ENCODE peak calls at places on chromosome 18, in five cellular contexts. F is HepG2, G is GM12891, E is GM12878, W is K562. Q is an unnamed sample.

GRCh38 chr18:43931439-43931838 is 654.1 kb upstream of the SYT4 start:
- DNase-seq in F (no peak), G (no peak), E (no peak), W (no peak), Q (no peak)

GRCh38 chr18:9619545-9619944 is 5.2 kb upstream of the PPP4R1 start:
- DNase-seq in F (no peak), G (no peak), E (no peak), W (no peak), Q (no peak)

GRCh38 chr18:72674710-72675109 is 130.6 kb upstream of the CBLN2 start:
- DNase-seq in F (no peak), G (no peak), E (peak), W (no peak), Q (peak)

GRCh38 chr18:22093731-22094374 is 75.5 kb upstream of the GATA6 start:
- DNase-seq in F (no peak), G (no peak), E (no peak), W (peak), Q (no peak)

GRCh38 chr18:30457156-30457555 is 585.4 kb downstream of the DSC3 start:
- DNase-seq in F (no peak), G (no peak), E (no peak), W (no peak), Q (no peak)

GRCh38 chr18:12271376-12272235 is 17.4 kb downstream of the CIDEA start:
- DNase-seq in F (peak), G (peak), E (peak), W (peak), Q (peak)

GRCh38 chr18:71707400-71707799 is 836.7 kb downstream of the CBLN2 start:
- DNase-seq in F (no peak), G (no peak), E (no peak), W (no peak), Q (no peak)

GRCh38 chr18:31819106-31819924 is 58.6 kb upstream of the SLC25A52 start:
- DNase-seq in F (peak), G (no peak), E (no peak), W (peak), Q (no peak)

GRCh38 chr18:57961876-57962505 is 82.0 kb upstream of the NEDD4L start:
- DNase-seq in F (no peak), G (no peak), E (no peak), W (no peak), Q (no peak)

GRCh38 chr18:50631831-50632285 is 72.0 kb downstream of the MAPK4 start:
- DNase-seq in F (no peak), G (no peak), E (no peak), W (no peak), Q (no peak)

GRCh38 chr18:76246579-76246978 is 248.5 kb downstream of the ZNF516 start:
- DNase-seq in F (no peak), G (no peak), E (no peak), W (no peak), Q (no peak)

GRCh38 chr18:31679133-31679731 is 5.1 kb downstream of the B4GALT6 start:
- DNase-seq in F (no peak), G (no peak), E (no peak), W (no peak), Q (no peak)

GRCh38 chr18:45626330-45627203 is 11.3 kb downstream of the SLC14A2 start:
- DNase-seq in F (no peak), G (no peak), E (no peak), W (no peak), Q (no peak)

GRCh38 chr18:30886998-30887397 is 155.5 kb downstream of the DSC3 start:
- DNase-seq in F (no peak), G (no peak), E (no peak), W (no peak), Q (no peak)

GRCh38 chr18:29874519-29875098 is 1167.9 kb downstream of the DSC3 start:
- DNase-seq in F (peak), G (no peak), E (no peak), W (peak), Q (no peak)

GRCh38 chr18:44047585-44047984 is 633.1 kb upstream of the SETBP1 start:
- DNase-seq in F (no peak), G (no peak), E (no peak), W (no peak), Q (no peak)

GRCh38 chr18:22879279-22879678 is 53.8 kb upstream of the RBBP8 start:
- DNase-seq in F (no peak), G (no peak), E (no peak), W (no peak), Q (no peak)

GRCh38 chr18:60082790-60083189 is 183.0 kb downstream of the PMAIP1 start:
- DNase-seq in F (no peak), G (no peak), E (no peak), W (no peak), Q (no peak)

GRCh38 chr18:10840768-10841167 is 308.6 kb downstream of the PIEZO2 start:
- DNase-seq in F (no peak), G (no peak), E (no peak), W (no peak), Q (no peak)

GRCh38 chr18:906416-907170 is 1.9 kb downstream of the ADCYAP1 start:
- DNase-seq in F (no peak), G (no peak), E (no peak), W (no peak), Q (no peak)

GRCh38 chr18:79923896-79924585 is 27.4 kb downstream of the SLC66A2 start:
- DNase-seq in F (no peak), G (no peak), E (no peak), W (no peak), Q (no peak)

GRCh38 chr18:45050712-45051639 is 370.3 kb downstream of the SETBP1 start:
- DNase-seq in F (no peak), G (no peak), E (no peak), W (no peak), Q (no peak)

GRCh38 chr18:67232991-67233390 is 283.5 kb downstream of the DSEL start:
- DNase-seq in F (no peak), G (no peak), E (no peak), W (no peak), Q (no peak)

GRCh38 chr18:45728341-45729010 is 4.5 kb downstream of the SLC14A1 start:
- DNase-seq in F (no peak), G (no peak), E (no peak), W (no peak), Q (no peak)

GRCh38 chr18:52275817-52276216 is 64.2 kb upstream of the DCC start:
- DNase-seq in F (no peak), G (no peak), E (no peak), W (no peak), Q (no peak)

GRCh38 chr18:25033747-25034471 is 318.1 kb downstream of the ZNF521 start:
- DNase-seq in F (no peak), G (no peak), E (no peak), W (no peak), Q (no peak)

GRCh38 chr18:32879497-32879896 is 106.7 kb upstream of the KLHL14 start:
- DNase-seq in F (peak), G (no peak), E (no peak), W (no peak), Q (no peak)

GRCh38 chr18:32455346-32455745 is 15.3 kb downstream of the GAREM1 start:
- DNase-seq in F (no peak), G (no peak), E (no peak), W (no peak), Q (no peak)

GRCh38 chr18:27608174-27608573 is 423.1 kb upstream of the CHST9 start:
- DNase-seq in F (no peak), G (no peak), E (no peak), W (no peak), Q (no peak)

GRCh38 chr18:58161659-58162058 is 117.6 kb downstream of the NEDD4L start:
- DNase-seq in F (no peak), G (no peak), E (no peak), W (peak), Q (no peak)

GRCh38 chr18:13716916-13717315 is 9.4 kb downstream of the FAM210A start:
- DNase-seq in F (no peak), G (no peak), E (no peak), W (no peak), Q (no peak)

GRCh38 chr18:57445488-57446319 is 10.5 kb downstream of the ONECUT2 start:
- DNase-seq in F (peak), G (no peak), E (no peak), W (no peak), Q (no peak)

GRCh38 chr18:55396267-55396905 is 191.6 kb downstream of the TCF4 start:
- DNase-seq in F (no peak), G (no peak), E (no peak), W (no peak), Q (no peak)

GRCh38 chr18:57813245-57813644 is 10.1 kb upstream of the ATP8B1 start:
- DNase-seq in F (peak), G (no peak), E (no peak), W (no peak), Q (no peak)

GRCh38 chr18:41870191-41870590 is 84.8 kb upstream of the PIK3C3 start:
- DNase-seq in F (no peak), G (no peak), E (no peak), W (no peak), Q (no peak)

GRCh38 chr18:9787126-9787525 is 79.0 kb downstream of the RAB31 start:
- DNase-seq in F (no peak), G (no peak), E (no peak), W (no peak), Q (no peak)

GRCh38 chr18:57853864-57854263 is 50.7 kb upstream of the ATP8B1 start:
- DNase-seq in F (no peak), G (no peak), E (no peak), W (no peak), Q (no peak)

GRCh38 chr18:8073167-8073566 is 506.1 kb downstream of the PTPRM start:
- DNase-seq in F (no peak), G (no peak), E (no peak), W (no peak), Q (no peak)
- TF ChIP-seq TAF1 in F (no peak), G (no peak), E (no peak), W (no peak), Q (no peak)

GRCh38 chr18:3209859-3210569 is 9.8 kb downstream of the MYOM1 start:
- DNase-seq in F (no peak), G (no peak), E (peak), W (no peak), Q (no peak)
- TF ChIP-seq TAF1 in F (no peak), G (no peak), E (no peak), W (no peak), Q (no peak)

GRCh38 chr18:7646174-7646886 is 79.2 kb downstream of the PTPRM start:
- DNase-seq in F (peak), G (no peak), E (no peak), W (no peak), Q (no peak)
- TF ChIP-seq TAF1 in F (no peak), G (no peak), E (no peak), W (no peak), Q (no peak)

GRCh38 chr18:77711096-77711495 is 461.4 kb downstream of the GALR1 start:
- DNase-seq in F (no peak), G (no peak), E (no peak), W (no peak), Q (no peak)
- TF ChIP-seq TAF1 in F (no peak), G (no peak), E (no peak), W (no peak), Q (no peak)

DNA sequence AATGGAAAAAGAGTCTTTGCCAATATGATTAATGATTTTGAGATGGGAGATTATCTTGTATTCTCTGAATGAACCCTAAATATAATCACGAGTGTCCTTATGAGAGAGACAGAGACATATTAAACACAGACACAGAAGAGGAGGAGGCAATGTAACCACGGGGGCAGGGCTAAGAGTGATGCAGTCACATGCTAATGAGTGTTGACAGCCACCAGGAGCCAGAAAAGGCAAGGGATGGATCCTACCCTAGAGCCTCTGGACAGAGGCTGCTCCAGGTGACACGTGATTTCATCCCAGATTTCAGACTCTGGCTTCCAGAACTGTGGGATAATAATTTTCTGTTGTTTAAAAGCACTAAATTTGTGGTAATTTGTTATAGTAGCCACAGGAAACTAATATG is 679.5 kb downstream of the MBD2 start:
- DNase-seq in F (no peak), G (no peak), E (no peak), W (no peak), Q (no peak)
- TF ChIP-seq TAF1 in F (no peak), G (no peak), E (no peak), W (no peak), Q (no peak)

GRCh38 chr18:48898521-48898920 is 52.2 kb downstream of the SMAD7 start:
- DNase-seq in F (no peak), G (no peak), E (no peak), W (no peak), Q (no peak)

GRCh38 chr18:48894799-48895346 is 55.9 kb downstream of the SMAD7 start:
- DNase-seq in F (no peak), G (no peak), E (no peak), W (no peak), Q (no peak)

GRCh38 chr18:48896326-48896874 is 54.4 kb downstream of the SMAD7 start:
- DNase-seq in F (no peak), G (no peak), E (no peak), W (no peak), Q (no peak)

GRCh38 chr18:48897531-48897930 is 53.2 kb downstream of the SMAD7 start:
- DNase-seq in F (no peak), G (no peak), E (no peak), W (no peak), Q (no peak)

GRCh38 chr18:48896875-48897511 is 53.8 kb downstream of the SMAD7 start:
- DNase-seq in F (peak), G (peak), E (peak), W (peak), Q (no peak)
- TF ChIP-seq TAF1 in F (peak), G (no peak), E (no peak), W (no peak), Q (no peak)

DNA sequence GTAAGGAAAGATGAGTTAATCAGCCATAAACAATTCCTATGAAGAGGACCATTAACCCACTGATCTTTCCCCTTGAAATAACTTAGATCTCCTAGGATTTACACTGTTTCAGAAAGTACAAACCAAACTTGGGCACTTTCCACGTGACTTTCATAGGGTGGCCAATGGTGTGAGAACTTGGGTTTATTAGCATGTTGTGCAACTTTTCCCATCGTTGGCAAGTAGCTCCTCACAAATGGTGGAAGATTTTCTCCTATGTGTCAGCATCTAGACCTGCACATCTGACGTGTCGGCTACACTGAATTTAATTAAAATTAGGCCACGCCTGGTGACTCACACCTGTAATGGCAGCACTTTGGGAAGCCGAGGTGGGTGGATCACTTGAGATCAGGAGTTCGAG is 116.3 kb downstream of the GALNT1 start:
- DNase-seq in F (no peak), G (no peak), E (no peak), W (no peak), Q (no peak)
- TF ChIP-seq TAF1 in F (no peak), G (no peak), E (no peak), W (no peak), Q (no peak)

GRCh38 chr18:61948196-61948800 is 55.5 kb upstream of the RNF152 start:
- DNase-seq in F (no peak), G (no peak), E (no peak), W (no peak), Q (no peak)
- TF ChIP-seq TAF1 in F (no peak), G (no peak), E (no peak), W (no peak), Q (no peak)

DNA sequence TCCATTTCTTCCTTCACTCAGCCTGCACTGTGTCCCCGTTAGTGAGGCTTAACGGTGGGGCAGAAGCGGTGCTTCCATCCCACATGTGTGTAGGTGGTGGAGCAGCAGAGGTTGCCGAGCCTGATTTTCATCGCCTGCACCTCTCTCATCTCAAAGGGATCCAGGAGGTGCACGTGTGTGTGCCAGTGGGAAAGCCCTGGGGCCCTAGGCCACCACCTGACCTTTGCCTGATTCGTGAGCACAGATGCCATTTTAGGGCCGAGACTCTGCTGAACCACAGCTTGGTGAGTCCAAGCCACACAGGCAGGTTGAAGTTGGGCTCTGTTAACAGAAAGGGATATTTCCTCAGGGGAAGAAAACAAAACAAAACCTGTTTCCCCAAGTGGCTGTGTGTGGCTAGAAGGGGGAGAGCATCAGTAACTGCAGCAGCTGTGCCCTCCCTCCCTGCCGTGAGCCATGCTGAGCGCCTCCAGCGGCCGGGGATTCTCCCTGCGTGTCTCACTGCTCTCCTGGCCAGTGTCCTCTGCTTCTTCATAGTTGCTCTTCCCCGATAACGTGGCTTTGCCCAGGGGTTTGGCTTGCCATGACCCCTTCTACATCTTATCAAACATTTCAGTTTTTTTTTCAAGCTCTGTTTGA is 81.5 kb downstream of the MAPRE2 start:
- DNase-seq in F (no peak), G (no peak), E (no peak), W (no peak), Q (no peak)
- TF ChIP-seq TAF1 in F (no peak), G (no peak), E (no peak), W (no peak), Q (no peak)